ENCODE peak calls at places on chromosomes 5 and 9, in nine cellular contexts. U is putamen; D is activated T-cell treated with anti-CD3 and anti-CD28 coated beads for 48 hours; L is IMR-90; Y is tibial artery; O is MM.1S; E is substantia nigra; M is stimulated activated CD8-positive, alpha-beta memory T cell treated with anti-CD3 and anti-CD28 coated beads, Interleukin-4, amount 100 ng/mL, for 24 hours; N is lower leg skin. Q is an unnamed sample.

GRCh38 chr9:114958021-114958846 is 27.8 kb upstream of the TNFSF8 start:
- DNase-seq in N (peak), U (peak), O (no peak), M (peak), D (peak), E (peak), L (no peak), Y (peak), Q (no peak)

GRCh38 chr5:35803221-35803651 is 53.5 kb upstream of the IL7R start:
- DNase-seq in E (peak), U (peak), D (no peak), Y (no peak), M (no peak), L (peak), N (no peak), O (no peak), Q (peak)

GRCh38 chr5:147668385-147668784 is 114.1 kb downstream of the JAKMIP2 start:
- DNase-seq in E (no peak), M (no peak), O (no peak), L (no peak), N (no peak), U (no peak), D (no peak), Y (no peak), Q (no peak)

GRCh38 chr9:136437430-136437829 is 2.2 kb downstream of the INPP5E start:
- DNase-seq in M (no peak), U (no peak), E (no peak), O (no peak), N (no peak), D (no peak), Y (no peak), L (peak), Q (no peak)

GRCh38 chr9:95349109-95350038 is 31.9 kb upstream of the FANCC start:
- DNase-seq in M (no peak), E (no peak), D (no peak), N (no peak), O (no peak), U (no peak), L (no peak), Y (no peak), Q (peak)

GRCh38 chr5:153543288-153543687 is 52.8 kb downstream of the GRIA1 start:
- DNase-seq in L (peak), Y (no peak), O (peak), E (no peak), M (no peak), D (no peak), N (no peak), U (no peak), Q (no peak)

GRCh38 chr5:7872517-7873149 is 3.7 kb downstream of the MTRR start:
- DNase-seq in O (peak), L (peak), N (no peak), E (no peak), Y (no peak), U (no peak), D (no peak), M (no peak), Q (no peak)

GRCh38 chr5:169354921-169355320 is 54.0 kb upstream of the SLIT3 start:
- DNase-seq in O (no peak), L (no peak), E (no peak), N (no peak), Y (no peak), U (no peak), M (no peak), D (no peak), Q (no peak)

GRCh38 chr5:172985596-172985995 is 2.0 kb downstream of the ATP6V0E1 start:
- DNase-seq in D (no peak), O (no peak), L (no peak), Y (no peak), E (no peak), M (no peak), U (no peak), N (no peak), Q (no peak)

GRCh38 chr5:117454716-117455212 is 880.1 kb upstream of the SEMA6A start:
- DNase-seq in O (peak), N (peak), D (peak), U (no peak), L (peak), E (no peak), Y (peak), M (peak), Q (peak)

GRCh38 chr9:108543251-108543768 is 312.5 kb downstream of the ACTL7B start:
- DNase-seq in M (no peak), U (no peak), E (no peak), N (no peak), Y (no peak), L (peak), O (no peak), D (no peak), Q (no peak)

GRCh38 chr5:32710859-32711692 is at the start of gene NPR3:
- DNase-seq in D (no peak), M (no peak), L (peak), U (no peak), E (no peak), N (no peak), Y (peak), O (no peak), Q (peak)

GRCh38 chr9:136143215-136144001 is 24.7 kb upstream of the TMEM250 start:
- DNase-seq in Y (no peak), M (no peak), D (no peak), N (no peak), L (peak), O (peak), E (no peak), U (no peak), Q (peak)

GRCh38 chr5:149114403-149115312 is 26.6 kb upstream of the ABLIM3 start:
- DNase-seq in M (peak), U (peak), D (peak), O (peak), L (peak), N (peak), Y (peak), E (peak), Q (peak)

GRCh38 chr5:125257057-125257970 is 510.9 kb upstream of the ZNF608 start:
- DNase-seq in O (no peak), U (peak), M (no peak), D (no peak), E (no peak), N (no peak), Y (no peak), L (peak), Q (no peak)

GRCh38 chr5:150394103-150394502 is 18.6 kb downstream of the CD74 start:
- DNase-seq in D (no peak), E (no peak), U (no peak), M (no peak), L (peak), Y (no peak), N (no peak), O (no peak), Q (no peak)

GRCh38 chr5:112752335-112752734 is 14.7 kb downstream of the APC start:
- DNase-seq in D (no peak), Y (no peak), M (no peak), L (no peak), O (no peak), N (no peak), E (no peak), U (no peak), Q (no peak)

GRCh38 chr5:139468421-139468931 is 2.3 kb upstream of the SMIM33 start:
- DNase-seq in N (no peak), Y (no peak), O (no peak), E (no peak), U (peak), D (no peak), L (no peak), M (no peak), Q (no peak)

GRCh38 chr5:36403601-36404311 is 102.1 kb upstream of the RANBP3L start:
- DNase-seq in E (no peak), Y (peak), O (no peak), M (no peak), D (no peak), U (peak), L (peak), N (peak), Q (no peak)

GRCh38 chr5:93337138-93337537 is 243.9 kb downstream of the NR2F1-AS1 start:
- DNase-seq in Y (no peak), U (no peak), E (no peak), D (no peak), O (no peak), N (no peak), L (no peak), M (no peak), Q (no peak)

GRCh38 chr9:109411818-109412352 is 86.2 kb downstream of the PTPN3 start:
- DNase-seq in D (peak), Y (no peak), N (no peak), L (peak), M (no peak), O (peak), E (no peak), U (no peak), Q (no peak)

GRCh38 chr5:177469061-177469628 is 4.3 kb downstream of the DBN1 start:
- DNase-seq in Y (no peak), D (no peak), N (no peak), O (no peak), M (no peak), U (peak), L (no peak), E (no peak), Q (peak)

GRCh38 chr5:34621280-34622045 is 34.7 kb upstream of the RAI14 start:
- DNase-seq in E (no peak), M (no peak), D (no peak), N (no peak), Y (no peak), O (no peak), U (no peak), L (peak), Q (no peak)

GRCh38 chr5:91865920-91866319 is 482.8 kb upstream of the ARRDC3 start:
- DNase-seq in D (no peak), E (no peak), N (no peak), L (no peak), Y (no peak), M (no peak), O (no peak), U (no peak), Q (no peak)

GRCh38 chr5:143870871-143871632 is 59.1 kb downstream of the HMHB1 start:
- DNase-seq in U (no peak), Y (no peak), D (no peak), M (no peak), O (no peak), N (no peak), E (no peak), L (no peak), Q (no peak)